ENCODE peak calls at places on chromosomes 7 and 10, in ten cellular contexts. K is effector memory CD8-positive, alpha-beta T cell; A is retina; Z is left lobe of liver; C is A549; U is left kidney; Q is kidney tubule cell; R is uterus; D is DMS153; V is GM13976. T is an unnamed sample.

GRCh38 chr7:37510043-37510634 is 61.5 kb upstream of the ELMO1 start:
- DNase-seq in K (peak), A (no peak), Z (no peak), C (no peak), U (peak), Q (peak), R (no peak), D (no peak), V (peak), T (no peak)

GRCh38 chr10:102778781-102779180 is 35.0 kb downstream of the WBP1L start:
- DNase-seq in K (no peak), A (no peak), Z (no peak), C (no peak), U (no peak), Q (no peak), R (no peak), D (no peak), V (no peak), T (no peak)

GRCh38 chr10:121216295-121216694 is 365.1 kb downstream of the WDR11 start:
- DNase-seq in K (no peak), A (no peak), Z (no peak), C (no peak), U (no peak), Q (no peak), R (no peak), D (no peak), V (no peak), T (no peak)

GRCh38 chr10:97016728-97017473 is 168.9 kb downstream of the SLIT1 start:
- DNase-seq in K (no peak), A (no peak), Z (no peak), C (no peak), U (no peak), Q (no peak), R (no peak), D (no peak), V (peak), T (no peak)

GRCh38 chr10:43965033-43965917 is 316.6 kb upstream of the ZNF32 start:
- DNase-seq in K (no peak), A (no peak), Z (peak), C (no peak), U (peak), Q (no peak), R (no peak), D (no peak), V (no peak), T (no peak)

GRCh38 chr7:130254555-130254954 is 12.1 kb upstream of the CPA2 start:
- DNase-seq in K (no peak), A (no peak), Z (no peak), C (no peak), U (no peak), Q (no peak), R (no peak), D (peak), V (no peak), T (no peak)

GRCh38 chr7:27153526-27153925 is 1.1 kb upstream of the HOXA3 start:
- DNase-seq in K (no peak), A (no peak), Z (no peak), C (no peak), U (no peak), Q (no peak), R (no peak), D (no peak), V (no peak), T (peak)

GRCh38 chr7:2470204-2471021 is 5.8 kb downstream of the GRIFIN start:
- DNase-seq in K (no peak), A (no peak), Z (no peak), C (no peak), U (no peak), Q (no peak), R (no peak), D (no peak), V (no peak), T (no peak)

GRCh38 chr10:100115011-100115770 is 33.5 kb upstream of the CPN1 start:
- DNase-seq in K (no peak), A (peak), Z (no peak), C (no peak), U (peak), Q (no peak), R (no peak), D (no peak), V (no peak), T (no peak)